ENCODE peak calls at places on chromosome 5, in seven cellular contexts. E, S, A, T, C, H and X are unnamed samples.

GRCh38 chr5:121867403-121867802 is 15.7 kb downstream of the FTMT start:
- DNase-seq in E (no peak), S (no peak), A (no peak), T (no peak), C (no peak), H (no peak), X (no peak)

GRCh38 chr5:165579911-165580310 is 2074.5 kb downstream of the MAT2B start:
- DNase-seq in E (no peak), S (no peak), A (no peak), T (no peak), C (no peak), H (no peak), X (no peak)

GRCh38 chr5:542693-543311 is 18.6 kb upstream of the SLC9A3 start:
- DNase-seq in E (peak; percentile 68), S (no peak), A (no peak), T (no peak), C (peak; percentile 27), H (no peak), X (peak; percentile 64)

GRCh38 chr5:133603711-133604110 is 8.6 kb downstream of the FSTL4 start:
- DNase-seq in E (no peak), S (no peak), A (no peak), T (no peak), C (no peak), H (no peak), X (no peak)

GRCh38 chr5:98606961-98607360 is 166.5 kb upstream of the RGMB start:
- DNase-seq in E (no peak), S (no peak), A (no peak), T (no peak), C (no peak), H (no peak), X (no peak)

GRCh38 chr5:93189707-93190120 is 391.3 kb downstream of the NR2F1-AS1 start:
- DNase-seq in E (no peak), S (peak; percentile 94), A (no peak), T (peak; percentile 72), C (no peak), H (no peak), X (no peak)

GRCh38 chr5:36494756-36495637 is 111.4 kb upstream of the SLC1A3 start:
- DNase-seq in E (no peak), S (no peak), A (no peak), T (no peak), C (no peak), H (no peak), X (no peak)

GRCh38 chr5:36932056-36932455 is 55.5 kb downstream of the NIPBL start:
- DNase-seq in E (no peak), S (no peak), A (no peak), T (no peak), C (no peak), H (no peak), X (no peak)

GRCh38 chr5:142441638-142442037 is 116.8 kb upstream of the SPRY4 start:
- DNase-seq in E (no peak), S (no peak), A (no peak), T (no peak), C (no peak), H (no peak), X (no peak)

GRCh38 chr5:169411016-169411788 is 110.3 kb upstream of the SLIT3 start:
- DNase-seq in E (no peak), S (no peak), A (no peak), T (no peak), C (no peak), H (no peak), X (no peak)